ENCODE peak calls at places on chromosomes 6 and 20, in seven cellular contexts. One of them, this sample, is unnamed.

GRCh38 chr20:62363920-62364851 is 2.9 kb downstream of the LAMA5 start:
- DNase-seq in Panc1: no peak
- DNase-seq in stimulated activated naive B cell treated with anti-CD40 and anti-IgM and Interleukin-4, amounts not matched to agents 10 μg/mL and 1 μg/mL and 100 μg/mL, for 72 hours: no peak
- DNase-seq in iPS DF 19.7: no peak
- DNase-seq in T-helper 22 cell: no peak
- DNase-seq in ascending aorta: no peak
- DNase-seq in putamen: no peak
- DNase-seq in this sample: no peak

GRCh38 chr20:45012682-45013302 is 46.5 kb downstream of the STK4 start:
- DNase-seq in Panc1: no peak
- DNase-seq in iPS DF 19.7: no peak
- DNase-seq in putamen: no peak
- DNase-seq in ascending aorta: no peak
- DNase-seq in stimulated activated naive B cell treated with anti-CD40 and anti-IgM and Interleukin-4, amounts not matched to agents 10 μg/mL and 1 μg/mL and 100 μg/mL, for 72 hours: no peak
- DNase-seq in T-helper 22 cell: no peak
- DNase-seq in this sample: no peak

GRCh38 chr6:33298773-33299236 is at the start of gene RGL2:
- DNase-seq in ascending aorta: no peak
- DNase-seq in putamen: peak
- DNase-seq in iPS DF 19.7: no peak
- DNase-seq in T-helper 22 cell: peak
- DNase-seq in Panc1: no peak
- DNase-seq in stimulated activated naive B cell treated with anti-CD40 and anti-IgM and Interleukin-4, amounts not matched to agents 10 μg/mL and 1 μg/mL and 100 μg/mL, for 72 hours: no peak
- DNase-seq in this sample: no peak

GRCh38 chr20:45470262-45470931 is 844 bp downstream of the WFDC2 start:
- DNase-seq in iPS DF 19.7: no peak
- DNase-seq in ascending aorta: no peak
- DNase-seq in putamen: no peak
- DNase-seq in Panc1: no peak
- DNase-seq in T-helper 22 cell: no peak
- DNase-seq in stimulated activated naive B cell treated with anti-CD40 and anti-IgM and Interleukin-4, amounts not matched to agents 10 μg/mL and 1 μg/mL and 100 μg/mL, for 72 hours: peak
- DNase-seq in this sample: no peak

GRCh38 chr20:37282558-37282957 is 6.9 kb upstream of the MANBAL start:
- DNase-seq in putamen: no peak
- DNase-seq in T-helper 22 cell: no peak
- DNase-seq in ascending aorta: no peak
- DNase-seq in iPS DF 19.7: no peak
- DNase-seq in stimulated activated naive B cell treated with anti-CD40 and anti-IgM and Interleukin-4, amounts not matched to agents 10 μg/mL and 1 μg/mL and 100 μg/mL, for 72 hours: no peak
- DNase-seq in Panc1: no peak
- DNase-seq in this sample: no peak

GRCh38 chr20:46464451-46464850 is 48.9 kb downstream of the ZNF334 start:
- DNase-seq in Panc1: no peak
- DNase-seq in putamen: no peak
- DNase-seq in T-helper 22 cell: no peak
- DNase-seq in stimulated activated naive B cell treated with anti-CD40 and anti-IgM and Interleukin-4, amounts not matched to agents 10 μg/mL and 1 μg/mL and 100 μg/mL, for 72 hours: no peak
- DNase-seq in iPS DF 19.7: no peak
- DNase-seq in ascending aorta: no peak
- DNase-seq in this sample: no peak

GRCh38 chr6:145235207-145235606 is 500.1 kb downstream of the EPM2A start:
- DNase-seq in iPS DF 19.7: no peak
- DNase-seq in putamen: no peak
- DNase-seq in stimulated activated naive B cell treated with anti-CD40 and anti-IgM and Interleukin-4, amounts not matched to agents 10 μg/mL and 1 μg/mL and 100 μg/mL, for 72 hours: no peak
- DNase-seq in Panc1: no peak
- DNase-seq in ascending aorta: no peak
- DNase-seq in T-helper 22 cell: no peak
- DNase-seq in this sample: no peak

GRCh38 chr6:39841291-39841690 is 49.1 kb downstream of the DAAM2 start:
- DNase-seq in putamen: no peak
- DNase-seq in Panc1: no peak
- DNase-seq in iPS DF 19.7: no peak
- DNase-seq in ascending aorta: no peak
- DNase-seq in stimulated activated naive B cell treated with anti-CD40 and anti-IgM and Interleukin-4, amounts not matched to agents 10 μg/mL and 1 μg/mL and 100 μg/mL, for 72 hours: no peak
- DNase-seq in T-helper 22 cell: no peak
- DNase-seq in this sample: no peak

GRCh38 chr20:62777528-62777830 is 18.8 kb upstream of the MRGBP start:
- DNase-seq in stimulated activated naive B cell treated with anti-CD40 and anti-IgM and Interleukin-4, amounts not matched to agents 10 μg/mL and 1 μg/mL and 100 μg/mL, for 72 hours: no peak
- DNase-seq in iPS DF 19.7: no peak
- DNase-seq in putamen: no peak
- DNase-seq in ascending aorta: no peak
- DNase-seq in T-helper 22 cell: no peak
- DNase-seq in Panc1: no peak
- DNase-seq in this sample: no peak

GRCh38 chr6:101935732-101936131 is 542.2 kb downstream of the GRIK2 start:
- DNase-seq in ascending aorta: no peak
- DNase-seq in Panc1: no peak
- DNase-seq in iPS DF 19.7: no peak
- DNase-seq in T-helper 22 cell: no peak
- DNase-seq in stimulated activated naive B cell treated with anti-CD40 and anti-IgM and Interleukin-4, amounts not matched to agents 10 μg/mL and 1 μg/mL and 100 μg/mL, for 72 hours: no peak
- DNase-seq in putamen: no peak
- DNase-seq in this sample: no peak

GRCh38 chr6:130587778-130588520 is 222.1 kb downstream of the TMEM200A start:
- DNase-seq in putamen: no peak
- DNase-seq in T-helper 22 cell: no peak
- DNase-seq in ascending aorta: no peak
- DNase-seq in Panc1: no peak
- DNase-seq in iPS DF 19.7: no peak
- DNase-seq in stimulated activated naive B cell treated with anti-CD40 and anti-IgM and Interleukin-4, amounts not matched to agents 10 μg/mL and 1 μg/mL and 100 μg/mL, for 72 hours: no peak
- DNase-seq in this sample: no peak

GRCh38 chr6:40936810-40937209 is 102.2 kb downstream of the UNC5CL start:
- DNase-seq in T-helper 22 cell: no peak
- DNase-seq in stimulated activated naive B cell treated with anti-CD40 and anti-IgM and Interleukin-4, amounts not matched to agents 10 μg/mL and 1 μg/mL and 100 μg/mL, for 72 hours: no peak
- DNase-seq in iPS DF 19.7: no peak
- DNase-seq in Panc1: no peak
- DNase-seq in ascending aorta: no peak
- DNase-seq in putamen: no peak
- DNase-seq in this sample: no peak

GRCh38 chr6:137043710-137044365 is 927 bp downstream of the IL20RA start:
- DNase-seq in stimulated activated naive B cell treated with anti-CD40 and anti-IgM and Interleukin-4, amounts not matched to agents 10 μg/mL and 1 μg/mL and 100 μg/mL, for 72 hours: no peak
- DNase-seq in putamen: no peak
- DNase-seq in T-helper 22 cell: no peak
- DNase-seq in ascending aorta: no peak
- DNase-seq in iPS DF 19.7: peak
- DNase-seq in Panc1: peak
- DNase-seq in this sample: no peak

GRCh38 chr6:73443555-73443954 is 8.5 kb downstream of the CGAS start:
- DNase-seq in ascending aorta: no peak
- DNase-seq in stimulated activated naive B cell treated with anti-CD40 and anti-IgM and Interleukin-4, amounts not matched to agents 10 μg/mL and 1 μg/mL and 100 μg/mL, for 72 hours: no peak
- DNase-seq in T-helper 22 cell: no peak
- DNase-seq in iPS DF 19.7: no peak
- DNase-seq in Panc1: no peak
- DNase-seq in putamen: no peak
- DNase-seq in this sample: no peak

GRCh38 chr20:63177134-63177784 is 38.7 kb downstream of the YTHDF1 start:
- DNase-seq in ascending aorta: no peak
- DNase-seq in stimulated activated naive B cell treated with anti-CD40 and anti-IgM and Interleukin-4, amounts not matched to agents 10 μg/mL and 1 μg/mL and 100 μg/mL, for 72 hours: no peak
- DNase-seq in putamen: peak
- DNase-seq in iPS DF 19.7: no peak
- DNase-seq in Panc1: no peak
- DNase-seq in T-helper 22 cell: no peak
- DNase-seq in this sample: no peak

GRCh38 chr6:13517116-13517515 is 29.7 kb upstream of the GFOD1 start:
- DNase-seq in stimulated activated naive B cell treated with anti-CD40 and anti-IgM and Interleukin-4, amounts not matched to agents 10 μg/mL and 1 μg/mL and 100 μg/mL, for 72 hours: no peak
- DNase-seq in ascending aorta: no peak
- DNase-seq in putamen: no peak
- DNase-seq in iPS DF 19.7: no peak
- DNase-seq in Panc1: no peak
- DNase-seq in T-helper 22 cell: no peak
- DNase-seq in this sample: no peak

GRCh38 chr6:95087394-95088097 is 489.8 kb upstream of the MANEA start:
- DNase-seq in T-helper 22 cell: no peak
- DNase-seq in putamen: peak
- DNase-seq in stimulated activated naive B cell treated with anti-CD40 and anti-IgM and Interleukin-4, amounts not matched to agents 10 μg/mL and 1 μg/mL and 100 μg/mL, for 72 hours: no peak
- DNase-seq in Panc1: peak
- DNase-seq in ascending aorta: no peak
- DNase-seq in iPS DF 19.7: no peak
- DNase-seq in this sample: no peak

GRCh38 chr6:169965239-169965638 is 213.8 kb downstream of the ERMARD start:
- DNase-seq in putamen: no peak
- DNase-seq in stimulated activated naive B cell treated with anti-CD40 and anti-IgM and Interleukin-4, amounts not matched to agents 10 μg/mL and 1 μg/mL and 100 μg/mL, for 72 hours: no peak
- DNase-seq in ascending aorta: no peak
- DNase-seq in T-helper 22 cell: no peak
- DNase-seq in iPS DF 19.7: no peak
- DNase-seq in Panc1: no peak
- DNase-seq in this sample: no peak

GRCh38 chr6:12577124-12577845 is 139.3 kb upstream of the PHACTR1 start:
- DNase-seq in Panc1: no peak
- DNase-seq in stimulated activated naive B cell treated with anti-CD40 and anti-IgM and Interleukin-4, amounts not matched to agents 10 μg/mL and 1 μg/mL and 100 μg/mL, for 72 hours: no peak
- DNase-seq in T-helper 22 cell: no peak
- DNase-seq in putamen: no peak
- DNase-seq in iPS DF 19.7: no peak
- DNase-seq in ascending aorta: no peak
- DNase-seq in this sample: no peak

GRCh38 chr6:169702640-169703246 is 817 bp downstream of the C6orf120 start:
- DNase-seq in putamen: peak
- DNase-seq in Panc1: no peak
- DNase-seq in T-helper 22 cell: no peak
- DNase-seq in ascending aorta: no peak
- DNase-seq in iPS DF 19.7: no peak
- DNase-seq in stimulated activated naive B cell treated with anti-CD40 and anti-IgM and Interleukin-4, amounts not matched to agents 10 μg/mL and 1 μg/mL and 100 μg/mL, for 72 hours: peak
- DNase-seq in this sample: no peak

GRCh38 chr6:44227138-44227770 is 3.9 kb downstream of the SLC29A1 start:
- DNase-seq in stimulated activated naive B cell treated with anti-CD40 and anti-IgM and Interleukin-4, amounts not matched to agents 10 μg/mL and 1 μg/mL and 100 μg/mL, for 72 hours: no peak
- DNase-seq in ascending aorta: no peak
- DNase-seq in T-helper 22 cell: no peak
- DNase-seq in Panc1: no peak
- DNase-seq in putamen: no peak
- DNase-seq in iPS DF 19.7: no peak
- DNase-seq in this sample: no peak

GRCh38 chr6:1572892-1573291 is 36.8 kb upstream of the FOXC1 start:
- DNase-seq in putamen: no peak
- DNase-seq in T-helper 22 cell: no peak
- DNase-seq in ascending aorta: no peak
- DNase-seq in stimulated activated naive B cell treated with anti-CD40 and anti-IgM and Interleukin-4, amounts not matched to agents 10 μg/mL and 1 μg/mL and 100 μg/mL, for 72 hours: no peak
- DNase-seq in iPS DF 19.7: no peak
- DNase-seq in Panc1: no peak
- DNase-seq in this sample: no peak

GRCh38 chr6:37513155-37513554 is 13.5 kb upstream of the CCDC167 start:
- DNase-seq in Panc1: no peak
- DNase-seq in stimulated activated naive B cell treated with anti-CD40 and anti-IgM and Interleukin-4, amounts not matched to agents 10 μg/mL and 1 μg/mL and 100 μg/mL, for 72 hours: no peak
- DNase-seq in T-helper 22 cell: no peak
- DNase-seq in iPS DF 19.7: no peak
- DNase-seq in ascending aorta: no peak
- DNase-seq in putamen: no peak
- DNase-seq in this sample: no peak

GRCh38 chr6:153231048-153231635 is 100.1 kb upstream of the RGS17 start:
- DNase-seq in iPS DF 19.7: peak
- DNase-seq in putamen: peak
- DNase-seq in Panc1: peak
- DNase-seq in stimulated activated naive B cell treated with anti-CD40 and anti-IgM and Interleukin-4, amounts not matched to agents 10 μg/mL and 1 μg/mL and 100 μg/mL, for 72 hours: no peak
- DNase-seq in ascending aorta: no peak
- DNase-seq in T-helper 22 cell: no peak
- DNase-seq in this sample: peak

GRCh38 chr6:133198725-133199124 is 42.4 kb upstream of the EYA4 start:
- DNase-seq in Panc1: no peak
- DNase-seq in iPS DF 19.7: no peak
- DNase-seq in ascending aorta: no peak
- DNase-seq in T-helper 22 cell: no peak
- DNase-seq in putamen: no peak
- DNase-seq in stimulated activated naive B cell treated with anti-CD40 and anti-IgM and Interleukin-4, amounts not matched to agents 10 μg/mL and 1 μg/mL and 100 μg/mL, for 72 hours: no peak
- DNase-seq in this sample: no peak

GRCh38 chr6:162058281-162058875 is 669.2 kb downstream of the PRKN start:
- DNase-seq in Panc1: no peak
- DNase-seq in T-helper 22 cell: no peak
- DNase-seq in ascending aorta: no peak
- DNase-seq in putamen: no peak
- DNase-seq in stimulated activated naive B cell treated with anti-CD40 and anti-IgM and Interleukin-4, amounts not matched to agents 10 μg/mL and 1 μg/mL and 100 μg/mL, for 72 hours: no peak
- DNase-seq in iPS DF 19.7: no peak
- DNase-seq in this sample: no peak

GRCh38 chr20:22686097-22686496 is 101.7 kb upstream of the FOXA2 start:
- DNase-seq in T-helper 22 cell: no peak
- DNase-seq in stimulated activated naive B cell treated with anti-CD40 and anti-IgM and Interleukin-4, amounts not matched to agents 10 μg/mL and 1 μg/mL and 100 μg/mL, for 72 hours: no peak
- DNase-seq in Panc1: no peak
- DNase-seq in putamen: peak
- DNase-seq in iPS DF 19.7: peak
- DNase-seq in ascending aorta: no peak
- DNase-seq in this sample: peak

This sample was measured in NT2/D1.